ENCODE peak calls at places on chromosome 4, in four cellular contexts. W is GM12878, F is K562, M is HepG2. U is an unnamed sample.

GRCh38 chr4:38670939-38671593 is 7.1 kb downstream of the KLF3 start:
- DNase-seq in F (no peak), W (no peak), M (no peak), U (no peak)

GRCh38 chr4:123433976-123434375 is 37.4 kb downstream of the SPRY1 start:
- DNase-seq in W (no peak), F (no peak), M (no peak), U (no peak)

GRCh38 chr4:151675366-151676060 is 85.3 kb downstream of the GATB start:
- DNase-seq in M (no peak), F (no peak), W (no peak), U (no peak)

GRCh38 chr4:92304636-92305035 is 870 bp downstream of the GRID2 start:
- DNase-seq in W (no peak), M (no peak), F (no peak), U (peak)

GRCh38 chr4:75919914-75920313 is 17.7 kb upstream of the PPEF2 start:
- DNase-seq in M (no peak), F (no peak), W (no peak), U (no peak)

GRCh38 chr4:10704050-10704810 is 19.7 kb upstream of the CLNK start:
- DNase-seq in W (no peak), M (no peak), F (no peak), U (no peak)

GRCh38 chr4:64784125-64784524 is 374.9 kb upstream of the TECRL start:
- DNase-seq in F (no peak), W (no peak), M (no peak), U (no peak)

GRCh38 chr4:145279122-145279960 is 99.0 kb upstream of the OTUD4 start:
- DNase-seq in M (no peak), F (no peak), W (no peak), U (no peak)

GRCh38 chr4:156456830-156457229 is 503.2 kb upstream of the CTSO start:
- DNase-seq in M (no peak), W (no peak), F (no peak), U (no peak)

GRCh38 chr4:186587416-186588018 is 32.1 kb upstream of the MTNR1A start:
- DNase-seq in W (no peak), F (peak), M (peak), U (peak)

GRCh38 chr4:13783800-13784411 is 156.4 kb upstream of the BOD1L1 start:
- DNase-seq in W (peak), M (peak), F (no peak), U (no peak)

GRCh38 chr4:5710065-5710961 is 688 bp upstream of the EVC start:
- DNase-seq in F (no peak), W (no peak), M (peak), U (peak)

GRCh38 chr4:136754810-136755530 is 777.3 kb downstream of the PCDH18 start:
- DNase-seq in F (no peak), M (no peak), W (no peak), U (no peak)

GRCh38 chr4:13705521-13706035 is 78.1 kb upstream of the BOD1L1 start:
- DNase-seq in F (no peak), M (no peak), W (no peak), U (no peak)

GRCh38 chr4:155602351-155603140 is 64.1 kb upstream of the GUCY1A1 start:
- DNase-seq in W (no peak), F (no peak), M (no peak), U (no peak)

GRCh38 chr4:38948551-38948950 is 80.9 kb downstream of the FAM114A1 start:
- DNase-seq in M (no peak), W (no peak), F (no peak), U (no peak)

GRCh38 chr4:3311095-3311372 is 18.2 kb downstream of the RGS12 start:
- DNase-seq in M (no peak), W (no peak), F (no peak), U (no peak)

GRCh38 chr4:74692973-74693372 is 101.3 kb downstream of the BTC start:
- DNase-seq in W (no peak), M (no peak), F (no peak), U (no peak)

GRCh38 chr4:111501946-111502345 is 643.3 kb upstream of the FAM241A start:
- DNase-seq in F (no peak), M (no peak), W (no peak), U (no peak)

GRCh38 chr4:125551451-125551850 is 236.7 kb downstream of the FAT4 start:
- DNase-seq in F (no peak), W (no peak), M (no peak), U (no peak)

GRCh38 chr4:154559141-154559841 is 3.5 kb upstream of the FGB start:
- DNase-seq in W (no peak), M (peak), F (peak), U (peak)
- TF ChIP-seq BHLHE40 in W (no peak), M (no peak), F (no peak), U (no peak)

DNA sequence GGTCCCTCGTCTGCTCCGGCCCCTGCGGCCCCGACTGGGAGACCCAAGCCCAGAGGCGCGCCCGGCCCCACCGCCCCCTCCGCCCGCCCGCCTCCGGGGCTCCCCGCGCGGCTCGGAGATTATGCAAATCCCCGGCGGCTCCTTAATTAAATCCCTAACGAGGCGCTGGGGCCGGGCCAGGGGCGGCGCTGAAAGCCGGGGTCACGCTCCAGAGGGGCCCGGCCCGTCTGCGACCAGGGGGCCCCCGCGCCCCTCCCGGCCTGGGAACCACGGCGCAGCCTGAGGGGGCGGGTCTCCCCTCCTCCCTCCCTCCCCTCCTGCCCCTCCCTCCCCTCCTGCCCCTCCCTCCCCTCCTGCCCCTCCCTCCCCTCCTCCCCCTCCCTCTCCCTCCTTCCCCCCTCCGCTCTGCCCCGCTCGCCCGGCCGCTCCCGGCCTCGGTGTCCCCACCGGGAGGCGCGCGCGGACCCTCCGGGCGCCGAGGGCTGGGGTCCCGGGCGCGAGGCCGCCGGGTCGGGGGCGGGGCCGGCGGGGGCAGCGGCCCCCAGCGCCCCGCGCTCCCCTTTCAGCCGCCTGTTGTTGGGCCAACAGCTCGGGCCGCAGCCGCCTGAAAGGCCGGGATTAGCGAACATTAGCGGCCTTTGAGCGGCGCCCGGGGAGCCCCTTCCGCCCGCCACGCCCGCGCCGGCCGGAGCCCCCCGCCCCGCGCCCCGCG is 25.9 kb upstream of the FGFR3 start:
- DNase-seq in W (no peak), F (peak), M (no peak), U (peak)
- TF ChIP-seq TARDBP in W (no peak), F (no peak), M (no peak), U (no peak)

DNA sequence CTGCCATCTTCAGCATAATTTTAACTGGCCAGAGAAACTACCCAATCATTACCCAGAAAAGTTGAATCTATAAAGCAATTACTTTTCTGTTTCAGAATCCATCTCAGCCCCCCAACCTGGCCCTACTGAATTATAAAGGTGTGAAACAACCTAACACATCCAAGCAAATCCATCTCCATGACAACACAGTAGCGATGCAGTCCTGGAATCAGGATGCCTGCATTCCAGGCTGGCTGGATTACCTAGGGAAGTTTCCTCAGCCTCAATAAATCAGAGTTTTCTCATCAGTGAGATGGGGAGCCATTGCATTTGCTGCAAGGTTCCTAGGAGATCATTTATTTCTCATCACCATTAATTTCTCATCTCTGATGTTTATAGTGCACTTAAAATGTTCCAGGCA is 46.0 kb downstream of the LNX1 start:
- DNase-seq in W (no peak), F (no peak), M (no peak), U (no peak)
- TF ChIP-seq BHLHE40 in W (no peak), F (no peak), M (no peak), U (no peak)

DNA sequence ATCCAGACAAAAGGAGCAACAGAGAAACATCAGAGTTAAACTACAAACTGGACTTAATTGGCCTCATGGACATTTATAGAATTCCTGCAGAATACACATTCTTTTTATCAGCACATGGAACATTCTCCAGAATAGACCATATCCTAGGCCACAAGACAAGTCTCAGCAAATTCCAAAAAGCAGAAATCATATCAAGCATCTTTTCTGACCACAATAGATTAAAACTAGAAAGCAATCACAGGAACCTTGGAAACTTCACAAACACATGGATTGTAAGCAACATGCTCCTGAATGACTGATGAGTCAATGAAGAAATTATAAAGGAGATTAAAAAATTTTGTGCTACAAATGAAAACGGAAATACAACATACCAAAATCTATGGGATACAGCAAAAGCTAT is 526.7 kb downstream of the PCDH7 start:
- DNase-seq in M (no peak), F (no peak), W (no peak), U (no peak)
- TF ChIP-seq TARDBP in M (no peak), F (no peak), W (no peak), U (no peak)

GRCh38 chr4:55329012-55329411 is 17.0 kb upstream of the SRD5A3 start:
- DNase-seq in W (no peak), M (no peak), F (no peak), U (no peak)
- TF ChIP-seq BHLHE40 in W (no peak), M (no peak), F (no peak), U (no peak)

GRCh38 chr4:169207436-169208089 is 63.2 kb downstream of the SH3RF1 start:
- DNase-seq in F (no peak), M (no peak), W (no peak), U (no peak)
- TF ChIP-seq TARDBP in F (no peak), M (no peak), W (no peak), U (no peak)

DNA sequence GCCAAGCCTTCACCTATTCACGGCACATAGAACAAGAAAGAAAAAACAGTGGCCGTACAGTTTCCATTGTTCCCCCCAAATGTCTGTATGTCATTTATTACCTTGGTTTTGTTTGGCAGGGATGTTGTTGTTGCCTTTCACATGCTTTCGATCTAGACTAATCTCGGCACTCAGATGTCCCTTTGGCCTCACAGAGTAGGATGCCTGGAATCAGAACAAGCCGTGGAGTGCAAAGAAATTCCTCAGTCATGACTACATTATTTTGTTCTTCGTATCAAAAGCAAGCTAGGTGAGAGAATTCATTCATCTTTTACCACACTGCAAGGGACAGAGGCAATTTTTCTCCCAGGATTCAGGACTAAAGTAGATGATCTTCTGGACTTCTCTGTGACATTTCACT is 106.9 kb downstream of the SMIM20 start:
- DNase-seq in F (no peak), M (peak), W (no peak), U (no peak)
- TF ChIP-seq BHLHE40 in F (no peak), M (no peak), W (no peak), U (no peak)

GRCh38 chr4:6960628-6961027 is 51.0 kb downstream of the TBC1D14 start:
- DNase-seq in M (no peak), W (no peak), F (no peak), U (no peak)

GRCh38 chr4:6962211-6963041 is 52.8 kb downstream of the TBC1D14 start:
- DNase-seq in F (no peak), M (no peak), W (no peak), U (no peak)

GRCh38 chr4:6965329-6965728 is 55.7 kb downstream of the TBC1D14 start:
- DNase-seq in M (no peak), F (no peak), W (no peak), U (no peak)

GRCh38 chr4:6961496-6962210 is 52.0 kb downstream of the TBC1D14 start:
- DNase-seq in M (no peak), F (no peak), W (no peak), U (no peak)

GRCh38 chr4:6963139-6963611 is 53.5 kb downstream of the TBC1D14 start:
- DNase-seq in F (no peak), M (peak), W (no peak), U (no peak)
- TF ChIP-seq TARDBP in F (no peak), M (no peak), W (no peak), U (no peak)